ENCODE peak calls at places on chromosome 1, in seven cellular contexts. One of them, this sample, is unnamed.

GRCh38 chr1:227299688-227300087 is 18.6 kb downstream of the CDC42BPA start:
- DNase-seq in sigmoid colon: no peak
- DNase-seq in ovary: no peak
- DNase-seq in upper lobe of left lung: no peak
- DNase-seq in A549: peak; percentile 66
- DNase-seq in SK-N-SH: no peak
- DNase-seq in tibial nerve: no peak
- DNase-seq in this sample: no peak

GRCh38 chr1:32240140-32240951 is 6.7 kb upstream of the FAM167B start:
- DNase-seq in upper lobe of left lung: peak; percentile 93
- DNase-seq in A549: peak; percentile 75
- DNase-seq in ovary: peak; percentile 86
- DNase-seq in sigmoid colon: peak; percentile 91
- DNase-seq in tibial nerve: peak; percentile 22
- DNase-seq in SK-N-SH: peak; percentile 89
- DNase-seq in this sample: no peak

GRCh38 chr1:84619383-84620093 is 45.3 kb upstream of the CTBS start:
- DNase-seq in tibial nerve: no peak
- DNase-seq in SK-N-SH: peak; percentile 74
- DNase-seq in A549: peak; percentile 31
- DNase-seq in ovary: no peak
- DNase-seq in sigmoid colon: no peak
- DNase-seq in upper lobe of left lung: no peak
- DNase-seq in this sample: no peak

GRCh38 chr1:68805097-68805641 is 308.3 kb upstream of the DEPDC1 start:
- DNase-seq in SK-N-SH: no peak
- DNase-seq in ovary: no peak
- DNase-seq in upper lobe of left lung: no peak
- DNase-seq in A549: no peak
- DNase-seq in sigmoid colon: no peak
- DNase-seq in tibial nerve: no peak
- DNase-seq in this sample: no peak

GRCh38 chr1:113538225-113538624 is 147.9 kb downstream of the MAGI3 start:
- DNase-seq in SK-N-SH: no peak
- DNase-seq in ovary: no peak
- DNase-seq in sigmoid colon: no peak
- DNase-seq in tibial nerve: no peak
- DNase-seq in upper lobe of left lung: no peak
- DNase-seq in A549: no peak
- DNase-seq in this sample: no peak

GRCh38 chr1:153629971-153630370 is 1.7 kb downstream of the S100A1 start:
- DNase-seq in upper lobe of left lung: no peak
- DNase-seq in tibial nerve: no peak
- DNase-seq in sigmoid colon: no peak
- DNase-seq in A549: no peak
- DNase-seq in SK-N-SH: no peak
- DNase-seq in ovary: no peak
- DNase-seq in this sample: no peak

GRCh38 chr1:228343211-228343661 is 63.4 kb downstream of the TRIM11 start:
- DNase-seq in tibial nerve: no peak
- DNase-seq in SK-N-SH: no peak
- DNase-seq in ovary: peak; percentile 12
- DNase-seq in upper lobe of left lung: peak; percentile 52
- DNase-seq in sigmoid colon: peak; percentile 56
- DNase-seq in A549: no peak
- DNase-seq in this sample: no peak

GRCh38 chr1:216057947-216058346 is 365.3 kb downstream of the USH2A start:
- DNase-seq in SK-N-SH: no peak
- DNase-seq in tibial nerve: no peak
- DNase-seq in sigmoid colon: no peak
- DNase-seq in upper lobe of left lung: no peak
- DNase-seq in A549: no peak
- DNase-seq in ovary: no peak
- DNase-seq in this sample: no peak

GRCh38 chr1:44072204-44072603 is 40.9 kb upstream of the SLC6A9 start:
- DNase-seq in tibial nerve: no peak
- DNase-seq in SK-N-SH: no peak
- DNase-seq in sigmoid colon: no peak
- DNase-seq in upper lobe of left lung: no peak
- DNase-seq in ovary: no peak
- DNase-seq in A549: no peak
- DNase-seq in this sample: no peak

GRCh38 chr1:155227261-155228095 is 19.0 kb downstream of the MTX1 start:
- DNase-seq in upper lobe of left lung: peak; percentile 95
- DNase-seq in sigmoid colon: peak; percentile 99
- DNase-seq in ovary: peak; percentile 97
- DNase-seq in tibial nerve: peak; percentile 97
- DNase-seq in SK-N-SH: peak; percentile 97
- DNase-seq in A549: peak; percentile 99
- DNase-seq in this sample: peak; percentile 96

GRCh38 chr1:155226188-155226909 is 17.9 kb downstream of the MTX1 start:
- DNase-seq in SK-N-SH: peak; percentile 60
- DNase-seq in ovary: peak; percentile 74
- DNase-seq in upper lobe of left lung: peak; percentile 87
- DNase-seq in A549: peak; percentile 77
- DNase-seq in tibial nerve: peak; percentile 82
- DNase-seq in sigmoid colon: peak; percentile 90
- DNase-seq in this sample: no peak

GRCh38 chr1:155228096-155228427 is 19.6 kb downstream of the MTX1 start:
- DNase-seq in SK-N-SH: no peak
- DNase-seq in A549: no peak
- DNase-seq in sigmoid colon: no peak
- DNase-seq in ovary: no peak
- DNase-seq in upper lobe of left lung: no peak
- DNase-seq in tibial nerve: no peak
- DNase-seq in this sample: no peak

GRCh38 chr1:155223017-155223416 is 14.5 kb downstream of the MTX1 start:
- DNase-seq in A549: no peak
- DNase-seq in tibial nerve: no peak
- DNase-seq in sigmoid colon: no peak
- DNase-seq in SK-N-SH: no peak
- DNase-seq in ovary: no peak
- DNase-seq in upper lobe of left lung: no peak
- DNase-seq in this sample: no peak

GRCh38 chr1:155226910-155227260 is 18.4 kb downstream of the MTX1 start:
- DNase-seq in SK-N-SH: peak; percentile 72
- DNase-seq in tibial nerve: no peak
- DNase-seq in upper lobe of left lung: peak; percentile 90
- DNase-seq in sigmoid colon: no peak
- DNase-seq in A549: peak; percentile 73
- DNase-seq in ovary: peak; percentile 53
- DNase-seq in this sample: no peak
- H3K4me1 ChIP-seq in SK-N-SH: peaks cover 12% of the 10 kb centered on the region
- H3K4me1 ChIP-seq in tibial nerve: peaks cover 31% of the 10 kb centered on the region
- H3K4me1 ChIP-seq in upper lobe of left lung: peaks cover 20% of the 10 kb centered on the region
- H3K4me1 ChIP-seq in sigmoid colon: peaks cover 42% of the 10 kb centered on the region
- H3K4me1 ChIP-seq in A549: peaks cover 43% of the 10 kb centered on the region
- H3K4me1 ChIP-seq in ovary: no peaks in the 10 kb centered on the region
- H3K4me1 ChIP-seq in this sample: peaks cover 36% of the 10 kb centered on the region

GRCh38 chr1:34761776-34762307 is 2.3 kb downstream of the GJB4 start:
- DNase-seq in A549: no peak
- DNase-seq in tibial nerve: no peak
- DNase-seq in ovary: no peak
- DNase-seq in upper lobe of left lung: peak; percentile 59
- DNase-seq in SK-N-SH: no peak
- DNase-seq in sigmoid colon: no peak
- DNase-seq in this sample: no peak

GRCh38 chr1:34762474-34763141 is 3.1 kb downstream of the GJB4 start:
- DNase-seq in SK-N-SH: no peak
- DNase-seq in sigmoid colon: no peak
- DNase-seq in A549: peak; percentile 37
- DNase-seq in upper lobe of left lung: no peak
- DNase-seq in tibial nerve: no peak
- DNase-seq in ovary: no peak
- DNase-seq in this sample: no peak

GRCh38 chr1:34761176-34761761 is 1.7 kb downstream of the GJB4 start:
- DNase-seq in tibial nerve: no peak
- DNase-seq in A549: no peak
- DNase-seq in SK-N-SH: no peak
- DNase-seq in ovary: no peak
- DNase-seq in upper lobe of left lung: peak; percentile 63
- DNase-seq in sigmoid colon: no peak
- DNase-seq in this sample: no peak

GRCh38 chr1:34759472-34760357 is at the start of gene GJB4:
- DNase-seq in SK-N-SH: no peak
- DNase-seq in ovary: no peak
- DNase-seq in A549: no peak
- DNase-seq in upper lobe of left lung: no peak
- DNase-seq in tibial nerve: no peak
- DNase-seq in sigmoid colon: no peak
- DNase-seq in this sample: no peak

DNA sequence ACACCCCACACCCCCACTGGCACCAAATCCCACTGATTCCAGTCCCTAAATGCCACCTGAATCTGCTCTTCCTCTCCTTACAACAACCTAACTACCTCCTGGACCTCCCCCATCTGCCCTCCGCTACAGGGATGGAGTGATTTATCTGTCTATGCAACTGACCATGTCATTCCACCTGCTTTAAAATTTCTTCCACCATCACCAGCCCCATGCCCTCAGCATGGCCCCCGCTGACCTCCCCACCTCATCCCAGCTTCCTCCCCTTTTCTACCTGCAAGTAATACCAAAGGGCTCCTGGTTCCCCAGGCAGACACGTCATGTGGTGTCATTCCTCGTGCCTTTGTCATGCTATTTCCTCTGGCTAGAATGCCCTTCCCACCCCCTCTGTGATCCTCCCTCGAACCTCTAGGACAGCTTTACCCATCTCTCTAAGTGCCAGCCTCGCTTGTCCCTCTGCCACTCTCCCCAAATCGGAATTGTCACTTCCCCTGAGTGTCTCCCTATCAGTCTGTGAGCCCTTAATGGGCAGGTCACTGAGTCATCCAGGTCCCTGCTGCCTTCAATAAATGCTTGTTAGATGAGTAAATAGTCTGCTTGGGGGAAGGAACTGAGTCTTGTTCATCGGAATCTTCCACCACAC is 3.7 kb downstream of the GJB4 start:
- DNase-seq in upper lobe of left lung: no peak
- DNase-seq in ovary: no peak
- DNase-seq in tibial nerve: no peak
- DNase-seq in SK-N-SH: no peak
- DNase-seq in sigmoid colon: no peak
- DNase-seq in A549: peak; percentile 59
- DNase-seq in this sample: no peak
- TF ChIP-seq EP300 in upper lobe of left lung: no peak
- TF ChIP-seq EP300 in ovary: no peak
- TF ChIP-seq EP300 in tibial nerve: no peak
- TF ChIP-seq EP300 in SK-N-SH: no peak
- TF ChIP-seq EP300 in sigmoid colon: no peak
- TF ChIP-seq EP300 in A549: no peak
- TF ChIP-seq EP300 in this sample: no peak

GRCh38 chr1:12179111-12179519 is 12.3 kb downstream of the TNFRSF1B start:
- DNase-seq in A549: no peak
- DNase-seq in sigmoid colon: no peak
- DNase-seq in tibial nerve: no peak
- DNase-seq in upper lobe of left lung: no peak
- DNase-seq in ovary: no peak
- DNase-seq in SK-N-SH: no peak
- DNase-seq in this sample: no peak

GRCh38 chr1:12177999-12178441 is 11.2 kb downstream of the TNFRSF1B start:
- DNase-seq in sigmoid colon: peak; percentile 91
- DNase-seq in upper lobe of left lung: peak; percentile 87
- DNase-seq in ovary: no peak
- DNase-seq in tibial nerve: peak; percentile 66
- DNase-seq in A549: no peak
- DNase-seq in SK-N-SH: peak; percentile 62
- DNase-seq in this sample: no peak

GRCh38 chr1:12177156-12177998 is 10.6 kb downstream of the TNFRSF1B start:
- DNase-seq in tibial nerve: no peak
- DNase-seq in ovary: no peak
- DNase-seq in A549: no peak
- DNase-seq in sigmoid colon: no peak
- DNase-seq in upper lobe of left lung: no peak
- DNase-seq in SK-N-SH: no peak
- DNase-seq in this sample: no peak

GRCh38 chr1:12179638-12180121 is 12.9 kb downstream of the TNFRSF1B start:
- DNase-seq in A549: no peak
- DNase-seq in sigmoid colon: no peak
- DNase-seq in upper lobe of left lung: no peak
- DNase-seq in SK-N-SH: no peak
- DNase-seq in ovary: no peak
- DNase-seq in tibial nerve: no peak
- DNase-seq in this sample: no peak

DNA sequence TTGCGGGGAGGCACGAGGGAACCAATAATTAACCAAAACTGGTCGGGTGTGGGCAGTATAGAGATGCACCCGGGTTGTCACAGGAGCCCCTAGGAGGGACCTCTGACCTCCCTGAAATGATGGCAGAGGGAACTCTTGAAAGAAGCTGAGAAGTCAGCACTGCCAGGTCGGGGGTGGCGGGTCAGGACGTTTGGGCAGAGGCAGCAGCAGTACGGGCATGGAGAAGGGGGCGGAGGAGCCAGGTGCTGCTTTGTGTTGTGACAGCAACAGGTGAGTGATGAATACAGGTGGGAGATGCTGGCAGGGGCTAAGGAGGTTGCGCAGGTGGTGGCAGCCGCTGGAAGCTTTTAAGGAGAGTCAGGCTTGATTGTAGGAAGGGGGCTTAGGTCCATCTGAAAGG is 11.7 kb downstream of the TNFRSF1B start:
- DNase-seq in tibial nerve: no peak
- DNase-seq in A549: no peak
- DNase-seq in sigmoid colon: no peak
- DNase-seq in upper lobe of left lung: no peak
- DNase-seq in ovary: no peak
- DNase-seq in SK-N-SH: no peak
- DNase-seq in this sample: no peak
- H3K4me1 ChIP-seq in tibial nerve: peaks cover 98% of the 10 kb centered on the region
- H3K4me1 ChIP-seq in A549: peaks cover 4% of the 10 kb centered on the region
- H3K4me1 ChIP-seq in sigmoid colon: peaks cover 45% of the 10 kb centered on the region
- H3K4me1 ChIP-seq in upper lobe of left lung: peaks cover 96% of the 10 kb centered on the region
- H3K4me1 ChIP-seq in ovary: peaks cover 4% of the 10 kb centered on the region
- H3K4me1 ChIP-seq in SK-N-SH: peaks cover 7% of the 10 kb centered on the region
- H3K4me1 ChIP-seq in this sample: peaks cover 50% of the 10 kb centered on the region

GRCh38 chr1:213443415-213443814 is 392.4 kb downstream of the RPS6KC1 start:
- DNase-seq in tibial nerve: no peak
- DNase-seq in A549: no peak
- DNase-seq in ovary: no peak
- DNase-seq in upper lobe of left lung: no peak
- DNase-seq in sigmoid colon: no peak
- DNase-seq in SK-N-SH: no peak
- DNase-seq in this sample: no peak

GRCh38 chr1:213444224-213444623 is 393.2 kb downstream of the RPS6KC1 start:
- DNase-seq in SK-N-SH: no peak
- DNase-seq in sigmoid colon: no peak
- DNase-seq in tibial nerve: no peak
- DNase-seq in A549: no peak
- DNase-seq in upper lobe of left lung: no peak
- DNase-seq in ovary: no peak
- DNase-seq in this sample: no peak

GRCh38 chr1:213438339-213438738 is 387.3 kb downstream of the RPS6KC1 start:
- DNase-seq in tibial nerve: no peak
- DNase-seq in A549: no peak
- DNase-seq in ovary: no peak
- DNase-seq in upper lobe of left lung: no peak
- DNase-seq in sigmoid colon: no peak
- DNase-seq in SK-N-SH: no peak
- DNase-seq in this sample: no peak

GRCh38 chr1:213439703-213440102 is 388.7 kb downstream of the RPS6KC1 start:
- DNase-seq in SK-N-SH: no peak
- DNase-seq in A549: no peak
- DNase-seq in ovary: no peak
- DNase-seq in upper lobe of left lung: no peak
- DNase-seq in sigmoid colon: no peak
- DNase-seq in tibial nerve: no peak
- DNase-seq in this sample: no peak

GRCh38 chr1:213440766-213441165 is 389.7 kb downstream of the RPS6KC1 start:
- DNase-seq in SK-N-SH: no peak
- DNase-seq in tibial nerve: no peak
- DNase-seq in A549: no peak
- DNase-seq in sigmoid colon: no peak
- DNase-seq in ovary: no peak
- DNase-seq in upper lobe of left lung: no peak
- DNase-seq in this sample: no peak
- TF ChIP-seq EP300 in SK-N-SH: no peak
- TF ChIP-seq EP300 in tibial nerve: no peak
- TF ChIP-seq EP300 in A549: no peak
- TF ChIP-seq EP300 in sigmoid colon: no peak
- TF ChIP-seq EP300 in ovary: no peak
- TF ChIP-seq EP300 in upper lobe of left lung: no peak
- TF ChIP-seq EP300 in this sample: no peak